ENCODE peak calls at places on chromosomes 7 and 10, in ten cellular contexts. S is WTC11; Z is mammary epithelial cell; F is CD8-positive, alpha-beta T cell; T is GM13977; M is non-pigmented ciliary epithelial cell; H is lower lobe of right lung; D is activated naive CD4-positive, alpha-beta T cell; E is NB4; B is brain microvascular endothelial cell. J is an unnamed sample.

GRCh38 chr10:62305813-62306212 is 37.2 kb upstream of the RTKN2 start:
- DNase-seq in S (no peak), Z (no peak), F (no peak), T (no peak), M (no peak), H (no peak), D (no peak), E (no peak), B (peak; percentile 24), J (no peak)

GRCh38 chr10:99926925-99927718 is 82.6 kb downstream of the DNMBP start:
- DNase-seq in S (no peak), Z (no peak), F (no peak), T (no peak), M (no peak), H (no peak), D (no peak), E (no peak), B (peak; percentile 62), J (no peak)

GRCh38 chr7:141410353-141410752 is 140.9 kb upstream of the AGK start:
- DNase-seq in S (no peak), Z (no peak), F (no peak), T (no peak), M (no peak), H (no peak), D (no peak), E (no peak), B (no peak), J (no peak)

GRCh38 chr10:60661627-60662026 is 116.7 kb upstream of the CDK1 start:
- DNase-seq in S (no peak), Z (no peak), F (no peak), T (no peak), M (peak; percentile 70), H (no peak), D (no peak), E (no peak), B (peak; percentile 83), J (no peak)

GRCh38 chr10:60757422-60757895 is 20.8 kb upstream of the CDK1 start:
- DNase-seq in S (no peak), Z (no peak), F (no peak), T (no peak), M (no peak), H (no peak), D (no peak), E (no peak), B (peak; percentile 37), J (no peak)

GRCh38 chr7:123537026-123537642 is 2.7 kb upstream of the IQUB start:
- DNase-seq in S (no peak), Z (peak; percentile 6), F (no peak), T (no peak), M (no peak), H (no peak), D (no peak), E (peak; percentile 35), B (peak; percentile 6), J (no peak)

GRCh38 chr10:99279626-99280111 is 44.0 kb upstream of the HPSE2 start:
- DNase-seq in S (no peak), Z (no peak), F (no peak), T (no peak), M (no peak), H (no peak), D (no peak), E (no peak), B (peak; percentile 2), J (peak; percentile 18)

GRCh38 chr10:100728928-100729876 is 16.2 kb upstream of the PAX2 start:
- DNase-seq in S (peak; percentile 80), Z (no peak), F (no peak), T (no peak), M (no peak), H (no peak), D (no peak), E (peak; percentile 42), B (no peak), J (no peak)

GRCh38 chr7:47817922-47818321 is 130.3 kb downstream of the PKD1L1 start:
- DNase-seq in S (no peak), Z (no peak), F (no peak), T (no peak), M (no peak), H (no peak), D (no peak), E (no peak), B (no peak), J (no peak)

J was measured in skeletal muscle cell.